ENCODE peak calls at places on chromosomes 6 and 20, in six cellular contexts. One of them, this sample, is unnamed.

GRCh38 chr6:154593122-154593521 is 82.6 kb upstream of the CNKSR3 start:
- DNase-seq in heart right ventricle: peak
- DNase-seq in cardiac muscle cell: peak
- DNase-seq in stomach: no peak
- DNase-seq in GM20000: no peak
- DNase-seq in progenitor cell of endocrine pancreas: no peak
- DNase-seq in this sample: no peak

GRCh38 chr6:159989471-159989870 is 20.6 kb downstream of the IGF2R start:
- DNase-seq in GM20000: no peak
- DNase-seq in stomach: no peak
- DNase-seq in cardiac muscle cell: no peak
- DNase-seq in heart right ventricle: no peak
- DNase-seq in progenitor cell of endocrine pancreas: no peak
- DNase-seq in this sample: no peak

GRCh38 chr20:53599039-53599362 is 5.4 kb upstream of the ZNF217 start:
- DNase-seq in cardiac muscle cell: no peak
- DNase-seq in stomach: no peak
- DNase-seq in progenitor cell of endocrine pancreas: no peak
- DNase-seq in GM20000: no peak
- DNase-seq in heart right ventricle: no peak
- DNase-seq in this sample: no peak

GRCh38 chr6:96520039-96520850 is 1.4 kb upstream of the UFL1 start:
- DNase-seq in GM20000: no peak
- DNase-seq in stomach: peak
- DNase-seq in progenitor cell of endocrine pancreas: no peak
- DNase-seq in heart right ventricle: no peak
- DNase-seq in cardiac muscle cell: no peak
- DNase-seq in this sample: peak

GRCh38 chr20:47985092-47985850 is 200.0 kb upstream of the SULF2 start:
- DNase-seq in cardiac muscle cell: peak
- DNase-seq in progenitor cell of endocrine pancreas: no peak
- DNase-seq in heart right ventricle: no peak
- DNase-seq in GM20000: no peak
- DNase-seq in stomach: no peak
- DNase-seq in this sample: peak

GRCh38 chr6:143396497-143397228 is 53.8 kb downstream of the ADAT2 start:
- DNase-seq in heart right ventricle: no peak
- DNase-seq in cardiac muscle cell: no peak
- DNase-seq in stomach: no peak
- DNase-seq in progenitor cell of endocrine pancreas: no peak
- DNase-seq in GM20000: no peak
- DNase-seq in this sample: no peak

GRCh38 chr20:11522359-11522758 is 395.3 kb upstream of the BTBD3 start:
- DNase-seq in progenitor cell of endocrine pancreas: no peak
- DNase-seq in cardiac muscle cell: no peak
- DNase-seq in stomach: no peak
- DNase-seq in heart right ventricle: no peak
- DNase-seq in GM20000: no peak
- DNase-seq in this sample: no peak

GRCh38 chr6:11589261-11589660 is 51.7 kb downstream of the TMEM170B start:
- DNase-seq in GM20000: no peak
- DNase-seq in progenitor cell of endocrine pancreas: no peak
- DNase-seq in cardiac muscle cell: no peak
- DNase-seq in heart right ventricle: no peak
- DNase-seq in stomach: no peak
- DNase-seq in this sample: no peak

GRCh38 chr20:63690898-63691710 is 5.3 kb upstream of the TNFRSF6B start:
- DNase-seq in stomach: no peak
- DNase-seq in cardiac muscle cell: no peak
- DNase-seq in GM20000: peak
- DNase-seq in heart right ventricle: peak
- DNase-seq in progenitor cell of endocrine pancreas: no peak
- DNase-seq in this sample: no peak

DNA sequence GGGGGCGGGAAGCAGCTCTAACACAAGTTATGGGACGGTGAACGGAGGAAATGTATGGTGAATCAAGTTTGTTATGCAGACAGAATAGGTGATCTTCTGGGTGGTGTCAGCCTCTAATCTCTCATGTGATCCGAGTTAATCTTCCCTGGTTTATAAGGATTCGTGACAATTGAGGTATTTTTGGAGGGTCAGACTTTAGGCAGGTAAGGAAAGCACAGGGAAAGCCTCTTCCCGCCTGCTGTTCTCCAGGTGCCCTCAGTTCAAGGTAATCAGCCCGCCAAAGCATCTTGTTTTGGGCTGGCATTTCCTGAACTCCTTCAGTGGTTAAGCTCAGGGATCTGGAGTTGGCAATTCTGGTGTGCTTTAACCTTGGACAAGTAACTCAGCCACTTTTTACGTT is 1.2 kb downstream of the CSTF1 start:
- DNase-seq in GM20000: no peak
- DNase-seq in heart right ventricle: no peak
- DNase-seq in progenitor cell of endocrine pancreas: no peak
- DNase-seq in stomach: no peak
- DNase-seq in cardiac muscle cell: no peak
- DNase-seq in this sample: no peak
- TF ChIP-seq CTCF in GM20000: no peak
- TF ChIP-seq CTCF in heart right ventricle: no peak
- TF ChIP-seq CTCF in progenitor cell of endocrine pancreas: no peak
- TF ChIP-seq CTCF in stomach: no peak
- TF ChIP-seq CTCF in cardiac muscle cell: no peak
- TF ChIP-seq CTCF in this sample: no peak

GRCh38 chr20:45880988-45881788 is at the start of gene ZSWIM1:
- DNase-seq in progenitor cell of endocrine pancreas: peak
- DNase-seq in cardiac muscle cell: peak
- DNase-seq in heart right ventricle: peak
- DNase-seq in stomach: peak
- DNase-seq in GM20000: peak
- DNase-seq in this sample: peak
- TF ChIP-seq CTCF in progenitor cell of endocrine pancreas: no peak
- TF ChIP-seq CTCF in cardiac muscle cell: no peak
- TF ChIP-seq CTCF in heart right ventricle: no peak
- TF ChIP-seq CTCF in stomach: no peak
- TF ChIP-seq CTCF in GM20000: no peak
- TF ChIP-seq CTCF in this sample: no peak

GRCh38 chr20:44717986-44718385 is 2.8 kb downstream of the CCN5 start:
- DNase-seq in GM20000: no peak
- DNase-seq in heart right ventricle: no peak
- DNase-seq in stomach: no peak
- DNase-seq in progenitor cell of endocrine pancreas: no peak
- DNase-seq in cardiac muscle cell: no peak
- DNase-seq in this sample: no peak
- TF ChIP-seq CTCF in GM20000: no peak
- TF ChIP-seq CTCF in heart right ventricle: peak
- TF ChIP-seq CTCF in stomach: peak
- TF ChIP-seq CTCF in progenitor cell of endocrine pancreas: peak
- TF ChIP-seq CTCF in cardiac muscle cell: peak
- TF ChIP-seq CTCF in this sample: peak

DNA sequence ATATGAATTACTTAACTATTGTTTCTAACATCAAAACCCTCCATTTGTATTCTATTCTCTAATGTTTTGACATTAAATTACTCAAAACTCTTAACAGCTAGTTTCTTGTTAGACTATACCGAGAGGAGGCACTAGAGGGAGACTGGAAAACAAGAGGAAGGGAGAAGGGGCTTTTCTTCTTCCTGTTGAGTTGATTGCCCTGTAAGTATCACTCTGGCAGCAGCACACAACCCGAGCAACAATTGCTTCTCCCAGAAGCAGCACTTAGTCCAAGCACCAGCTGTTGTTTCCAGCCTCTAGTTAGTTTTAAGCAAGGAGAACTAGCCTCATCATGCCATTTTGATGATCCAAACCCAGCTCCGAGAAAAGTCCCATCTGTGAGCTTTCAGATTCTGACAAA is 603.8 kb downstream of the PRKN start:
- DNase-seq in GM20000: no peak
- DNase-seq in stomach: no peak
- DNase-seq in heart right ventricle: peak
- DNase-seq in progenitor cell of endocrine pancreas: no peak
- DNase-seq in cardiac muscle cell: peak
- DNase-seq in this sample: no peak
- TF ChIP-seq CTCF in GM20000: no peak
- TF ChIP-seq CTCF in stomach: no peak
- TF ChIP-seq CTCF in heart right ventricle: peak
- TF ChIP-seq CTCF in progenitor cell of endocrine pancreas: peak
- TF ChIP-seq CTCF in cardiac muscle cell: peak
- TF ChIP-seq CTCF in this sample: peak

GRCh38 chr20:37342231-37343177 is 3.4 kb upstream of the SRC start:
- DNase-seq in cardiac muscle cell: no peak
- DNase-seq in progenitor cell of endocrine pancreas: no peak
- DNase-seq in heart right ventricle: no peak
- DNase-seq in GM20000: no peak
- DNase-seq in stomach: no peak
- DNase-seq in this sample: no peak
- TF ChIP-seq CTCF in cardiac muscle cell: no peak
- TF ChIP-seq CTCF in progenitor cell of endocrine pancreas: no peak
- TF ChIP-seq CTCF in heart right ventricle: no peak
- TF ChIP-seq CTCF in GM20000: no peak
- TF ChIP-seq CTCF in stomach: no peak
- TF ChIP-seq CTCF in this sample: no peak

GRCh38 chr6:37365791-37366190 is 12.0 kb downstream of the RNF8 start:
- DNase-seq in progenitor cell of endocrine pancreas: no peak
- DNase-seq in cardiac muscle cell: no peak
- DNase-seq in stomach: no peak
- DNase-seq in GM20000: no peak
- DNase-seq in heart right ventricle: no peak
- DNase-seq in this sample: peak
- TF ChIP-seq CTCF in progenitor cell of endocrine pancreas: no peak
- TF ChIP-seq CTCF in cardiac muscle cell: peak
- TF ChIP-seq CTCF in stomach: no peak
- TF ChIP-seq CTCF in GM20000: no peak
- TF ChIP-seq CTCF in heart right ventricle: peak
- TF ChIP-seq CTCF in this sample: no peak

GRCh38 chr6:115643762-115644161 is 416.9 kb downstream of the FRK start:
- DNase-seq in stomach: no peak
- DNase-seq in progenitor cell of endocrine pancreas: no peak
- DNase-seq in cardiac muscle cell: no peak
- DNase-seq in heart right ventricle: no peak
- DNase-seq in GM20000: no peak
- DNase-seq in this sample: peak
- TF ChIP-seq CTCF in stomach: no peak
- TF ChIP-seq CTCF in progenitor cell of endocrine pancreas: peak
- TF ChIP-seq CTCF in cardiac muscle cell: peak
- TF ChIP-seq CTCF in heart right ventricle: no peak
- TF ChIP-seq CTCF in GM20000: no peak
- TF ChIP-seq CTCF in this sample: no peak

DNA sequence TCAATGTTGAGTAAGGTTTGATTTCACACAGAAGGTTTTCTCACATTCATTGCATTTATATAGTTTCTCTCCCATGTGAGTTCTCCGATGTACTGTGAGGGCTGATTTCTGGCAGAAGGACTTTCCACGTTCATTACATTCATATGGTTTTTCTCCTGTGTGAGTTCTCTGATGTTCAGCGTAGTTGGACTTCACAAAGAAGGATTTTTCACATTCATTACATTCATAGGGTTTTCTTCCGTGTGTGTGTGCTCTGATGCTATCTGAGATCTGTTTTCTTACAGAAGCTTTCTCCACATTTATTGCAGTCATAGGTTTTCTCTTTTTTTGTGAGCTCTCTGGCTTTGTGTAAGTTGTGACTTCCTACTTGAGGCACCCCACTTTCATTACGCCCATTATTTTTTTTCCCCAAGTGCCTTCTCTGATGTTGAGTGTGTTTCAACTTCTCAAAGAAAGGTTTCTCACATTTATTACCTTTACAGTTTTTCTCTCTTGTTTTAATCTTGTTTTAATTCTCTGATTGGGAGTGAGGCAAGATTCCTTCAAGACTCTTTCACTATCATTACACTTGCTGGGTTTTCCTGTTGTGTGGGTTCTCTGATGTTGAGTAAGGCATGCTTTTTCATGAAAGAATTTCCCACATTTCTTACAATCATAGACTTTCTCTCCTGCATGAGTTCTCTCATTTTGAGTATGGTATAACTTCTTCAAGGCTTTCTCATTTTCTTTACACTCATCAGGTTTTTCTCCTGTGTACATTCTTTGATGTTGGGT is 50.0 kb upstream of the ELMO2 start:
- DNase-seq in cardiac muscle cell: no peak
- DNase-seq in GM20000: no peak
- DNase-seq in progenitor cell of endocrine pancreas: no peak
- DNase-seq in stomach: no peak
- DNase-seq in heart right ventricle: no peak
- DNase-seq in this sample: no peak
- TF ChIP-seq CTCF in cardiac muscle cell: no peak
- TF ChIP-seq CTCF in GM20000: no peak
- TF ChIP-seq CTCF in progenitor cell of endocrine pancreas: no peak
- TF ChIP-seq CTCF in stomach: no peak
- TF ChIP-seq CTCF in heart right ventricle: no peak
- TF ChIP-seq CTCF in this sample: no peak